ENCODE peak calls at places on chromosomes 12 and 14, in four cellular contexts. L is HepG2, T is GM12878, Z is K562. E is an unnamed sample.
A peak's percentile ranks its signal among the peaks of the same experiment; 100 is the strongest.

GRCh38 chr14:33342299-33342974 is 403.8 kb downstream of the NPAS3 start:
- DNase-seq in L (no peak), T (no peak), Z (no peak), E (no peak)

GRCh38 chr12:89472508-89472907 is 52.1 kb downstream of the GALNT4 start:
- DNase-seq in L (no peak), T (no peak), Z (no peak), E (no peak)

GRCh38 chr12:96445743-96446655 is 43.4 kb upstream of the CFAP54 start:
- DNase-seq in T (peak; percentile 53), L (no peak), Z (peak; percentile 23), E (no peak)

GRCh38 chr12:31874961-31875608 is 84.1 kb upstream of the RESF1 start:
- DNase-seq in L (no peak), Z (no peak), T (no peak), E (no peak)

GRCh38 chr12:14417717-14418116 is 52.2 kb downstream of the ATF7IP start:
- DNase-seq in L (peak; percentile 33), T (no peak), Z (peak; percentile 53), E (peak; percentile 42)

GRCh38 chr14:80364274-80364673 is 153.0 kb upstream of the DIO2 start:
- DNase-seq in L (peak; percentile 3), Z (no peak), T (no peak), E (peak; percentile 17)

GRCh38 chr12:46265102-46265501 is 3.7 kb downstream of the SLC38A1 start:
- DNase-seq in L (no peak), T (no peak), Z (no peak), E (no peak)

GRCh38 chr12:88298761-88299242 is 156.7 kb downstream of the TMTC3 start:
- DNase-seq in L (no peak), T (peak; percentile 31), Z (no peak), E (no peak)

GRCh38 chr12:43579240-43579639 is 27.2 kb upstream of the ADAMTS20 start:
- DNase-seq in Z (no peak), L (no peak), T (no peak), E (no peak)

GRCh38 chr12:50425859-50426258 is 25.2 kb downstream of the LARP4 start:
- DNase-seq in L (no peak), T (no peak), Z (no peak), E (no peak)

GRCh38 chr12:76422878-76423438 is 74.7 kb upstream of the BBS10 start:
- DNase-seq in L (no peak), Z (peak; percentile 7), T (no peak), E (peak; percentile 8)
- TF ChIP-seq TARDBP in L (no peak), Z (no peak), T (no peak), E (no peak)

DNA sequence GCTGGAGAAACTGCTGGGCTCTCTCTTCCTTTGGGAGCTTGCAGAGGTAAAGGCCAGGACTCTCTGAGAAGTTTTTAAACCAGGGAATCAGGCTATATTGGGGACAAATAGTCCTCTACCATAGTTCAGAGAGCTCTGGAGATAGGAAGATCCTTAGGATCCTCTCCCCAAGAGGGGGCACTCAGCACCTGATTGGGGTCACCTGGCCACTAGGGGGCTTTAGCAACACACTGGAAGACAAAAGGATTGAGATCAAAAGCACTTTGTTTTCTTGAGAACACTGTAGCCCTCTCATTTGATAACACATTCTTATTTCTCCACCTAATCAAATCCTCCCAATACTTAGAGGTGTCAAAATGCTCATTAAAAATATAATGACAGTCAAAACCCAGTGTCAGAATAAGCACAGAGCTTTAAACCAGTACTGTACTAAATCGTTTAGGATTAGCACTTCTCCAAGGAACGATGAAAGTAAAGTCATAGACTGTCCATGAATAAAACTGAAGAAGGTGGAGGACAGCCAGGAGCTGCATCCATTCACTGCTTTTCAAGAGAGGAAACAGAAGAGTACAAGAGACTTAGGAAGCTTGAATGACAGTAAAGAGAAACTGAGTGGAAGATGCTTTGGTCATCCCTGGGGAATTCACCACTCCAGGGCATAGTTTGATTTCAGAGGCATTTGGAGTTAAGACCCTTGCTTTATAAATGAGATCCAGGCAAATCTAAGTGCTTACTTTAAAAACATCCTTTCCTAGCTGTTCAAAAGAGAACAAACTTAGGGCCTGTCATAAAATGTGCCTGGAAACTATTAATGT is 26.5 kb downstream of the BMP4 start:
- DNase-seq in Z (peak; percentile 9), L (no peak), T (no peak), E (no peak)
- TF ChIP-seq BHLHE40 in Z (no peak), L (no peak), T (no peak), E (no peak)

GRCh38 chr12:124456652-124457152 is 110.7 kb downstream of the NCOR2 start:
- DNase-seq in Z (no peak), T (no peak), L (no peak), E (no peak)
- TF ChIP-seq TARDBP in Z (no peak), T (no peak), L (no peak), E (no peak)

DNA sequence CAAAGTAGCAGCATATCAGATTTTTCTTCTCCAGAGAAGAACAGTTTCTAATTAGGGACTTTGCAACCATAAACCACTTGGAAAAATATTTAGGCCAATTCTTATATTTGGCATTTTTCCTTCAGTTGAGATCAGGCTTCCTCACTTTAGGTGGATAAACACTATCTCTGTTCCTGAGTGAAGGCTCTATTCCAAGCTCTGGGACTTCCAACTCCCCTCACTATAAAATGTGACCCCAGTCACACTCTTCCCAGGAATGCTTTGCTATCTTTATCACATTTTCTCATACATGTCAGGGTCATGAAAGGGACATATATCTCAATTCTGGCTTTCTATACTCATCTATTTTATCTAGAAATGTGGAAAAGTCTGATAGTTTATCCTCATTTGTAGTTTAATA is 1434.1 kb upstream of the FLRT2 start:
- DNase-seq in T (no peak), L (no peak), Z (no peak), E (no peak)
- TF ChIP-seq BHLHE40 in T (no peak), L (no peak), Z (no peak), E (no peak)

GRCh38 chr12:105862163-105862821 is 276.5 kb downstream of the NUAK1 start:
- DNase-seq in T (no peak), L (no peak), Z (no peak), E (no peak)
- TF ChIP-seq TARDBP in T (no peak), L (no peak), Z (no peak), E (no peak)

DNA sequence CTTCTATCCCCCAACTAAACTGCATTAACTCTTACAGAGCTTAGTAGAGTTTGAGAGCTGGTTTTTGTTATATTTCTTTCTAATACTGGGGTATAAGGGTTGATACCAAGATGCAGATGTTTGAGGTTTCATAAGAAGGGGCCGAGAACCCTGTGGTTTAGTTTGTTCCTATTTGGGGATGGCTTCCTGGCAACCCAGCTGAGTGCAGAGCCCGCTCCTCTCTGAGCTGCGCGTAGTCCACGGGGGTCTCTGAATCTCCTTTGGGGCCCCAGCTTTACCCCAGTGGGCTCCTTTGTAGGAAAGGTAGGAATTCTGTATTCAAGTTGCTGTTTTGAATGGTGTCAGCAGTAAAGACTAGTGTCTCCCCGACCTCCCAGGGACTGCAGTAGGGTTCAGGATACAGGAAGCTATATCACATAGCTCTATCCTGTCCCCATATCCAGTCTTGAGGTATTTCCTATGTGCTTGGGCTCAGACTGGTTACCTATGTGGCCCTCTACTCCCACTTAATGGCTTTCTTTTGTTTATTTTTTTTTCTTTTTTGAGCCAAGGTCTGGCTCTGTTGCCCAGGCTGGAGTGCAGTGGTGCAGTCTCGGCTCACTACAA is 25.4 kb downstream of the PLXNC1 start:
- DNase-seq in Z (no peak), T (no peak), L (no peak), E (no peak)
- TF ChIP-seq BHLHE40 in Z (no peak), T (no peak), L (no peak), E (no peak)

DNA sequence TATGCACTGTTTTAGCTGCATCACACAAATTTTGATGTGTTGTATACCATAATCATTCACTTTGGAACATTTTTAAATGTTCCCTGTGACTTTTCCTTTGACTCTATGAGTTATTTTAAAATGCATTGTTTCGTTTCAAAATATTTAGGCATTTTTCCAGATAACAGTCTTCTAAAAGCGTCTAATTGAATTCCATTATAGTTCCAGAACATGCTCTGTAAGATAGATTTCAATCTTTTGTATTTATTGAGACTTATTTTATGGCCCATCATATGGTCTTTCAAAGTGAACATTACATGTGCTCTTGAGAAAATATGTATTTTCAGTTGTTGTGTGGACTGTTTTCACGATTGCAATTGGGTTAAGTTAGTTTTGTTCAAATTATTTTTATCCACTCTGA is 98.7 kb upstream of the ARHGAP5 start:
- DNase-seq in Z (no peak), L (no peak), T (no peak), E (no peak)
- TF ChIP-seq TARDBP in Z (no peak), L (no peak), T (no peak), E (no peak)

GRCh38 chr14:50910495-50911420 is 33.5 kb downstream of the PYGL start:
- DNase-seq in Z (no peak), L (no peak), T (no peak), E (no peak)
- TF ChIP-seq BHLHE40 in Z (no peak), L (no peak), T (no peak), E (no peak)

GRCh38 chr12:108571604-108572165 is 9.3 kb downstream of the ISCU start:
- DNase-seq in L (no peak), Z (no peak), T (no peak), E (no peak)
- TF ChIP-seq TARDBP in L (no peak), Z (no peak), T (no peak), E (no peak)

DNA sequence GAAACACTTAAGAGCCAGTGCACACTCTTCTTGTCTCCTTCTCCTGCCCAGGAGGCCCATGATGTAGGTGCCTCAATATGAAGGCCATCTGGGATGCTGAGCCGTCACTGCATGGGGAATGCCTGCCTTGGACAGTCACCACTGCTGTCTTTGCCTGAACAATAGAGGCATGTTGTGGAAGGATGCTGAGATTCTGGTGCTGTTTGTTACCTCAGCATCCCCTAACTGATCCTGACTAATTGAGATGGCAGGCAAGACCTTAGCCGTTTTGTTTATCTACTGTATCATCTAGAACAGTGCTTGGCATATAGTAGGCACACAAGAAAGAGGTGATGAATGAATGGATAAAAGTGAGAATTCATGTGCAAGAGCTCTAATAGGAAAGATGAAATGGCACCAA is 253.5 kb downstream of the GLT1D1 start:
- DNase-seq in Z (no peak), T (no peak), L (no peak), E (no peak)
- TF ChIP-seq BHLHE40 in Z (no peak), T (no peak), L (no peak), E (no peak)